ENCODE peak calls at places on chromosomes 12 and 14, in four cellular contexts. Q is HCT116, G is AG04450, Z is DND-41. F is an unnamed sample.

GRCh38 chr12:55717397-55718007 is 1.7 kb downstream of the BLOC1S1 start:
- DNase-seq in Q (no peak), G (no peak), Z (no peak), F (no peak)

GRCh38 chr12:62725781-62726180 is 209.2 kb downstream of the PPM1H start:
- DNase-seq in Q (no peak), G (no peak), Z (no peak), F (no peak)

GRCh38 chr14:105682956-105683570 is 156.7 kb downstream of the TMEM121 start:
- DNase-seq in Q (no peak), G (no peak), Z (no peak), F (no peak)

GRCh38 chr12:108232565-108232964 is 103.5 kb downstream of the WSCD2 start:
- DNase-seq in Q (peak), G (no peak), Z (no peak), F (no peak)

GRCh38 chr12:99736760-99737159 is 89.2 kb downstream of the GARIN6 start:
- DNase-seq in Q (no peak), G (no peak), Z (no peak), F (no peak)

GRCh38 chr12:15629108-15629507 is 160.1 kb downstream of the EPS8 start:
- DNase-seq in Q (peak), G (peak), Z (no peak), F (peak)

GRCh38 chr14:38425324-38425976 is 169.6 kb upstream of the CLEC14A start:
- DNase-seq in Q (no peak), G (no peak), Z (no peak), F (no peak)

GRCh38 chr12:22287056-22287455 is 47.5 kb downstream of the ST8SIA1 start:
- DNase-seq in Q (no peak), G (no peak), Z (no peak), F (no peak)

GRCh38 chr12:31572900-31573299 is 18.0 kb downstream of the DENND5B start:
- DNase-seq in Q (no peak), G (no peak), Z (no peak), F (no peak)

GRCh38 chr12:132686831-132687210 is 321 bp downstream of the POLE start:
- DNase-seq in Q (no peak), G (no peak), Z (peak), F (no peak)

GRCh38 chr14:89915114-89915878 is 39.2 kb downstream of the EFCAB11 start:
- DNase-seq in Q (peak), G (no peak), Z (peak), F (peak)

GRCh38 chr14:101196051-101196450 is 292.5 kb upstream of the RTL1 start:
- DNase-seq in Q (no peak), G (no peak), Z (no peak), F (no peak)

GRCh38 chr12:10241276-10241675 is 28.6 kb downstream of the GABARAPL1 start:
- DNase-seq in Q (no peak), G (no peak), Z (no peak), F (no peak)

GRCh38 chr12:57766464-57767311 is at the start of gene CYP27B1:
- DNase-seq in Q (no peak), G (no peak), Z (no peak), F (no peak)

GRCh38 chr12:13465641-13466040 is 269.1 kb downstream of the EMP1 start:
- DNase-seq in Q (no peak), G (no peak), Z (no peak), F (no peak)

GRCh38 chr12:104285740-104286537 is 17.6 kb upstream of the EID3 start:
- DNase-seq in Q (peak), G (no peak), Z (no peak), F (no peak)

GRCh38 chr12:85225501-85225900 is 54.5 kb upstream of the ALX1 start:
- DNase-seq in Q (no peak), G (no peak), Z (no peak), F (no peak)

GRCh38 chr12:124460771-124461170 is 106.6 kb downstream of the NCOR2 start:
- DNase-seq in Q (no peak), G (no peak), Z (no peak), F (no peak)

GRCh38 chr12:570237-570925 is 92.9 kb downstream of the NINJ2 start:
- DNase-seq in Q (peak), G (peak), Z (no peak), F (no peak)

GRCh38 chr14:77615231-77616132 is 955 bp downstream of the SPTLC2 start:
- DNase-seq in Q (no peak), G (no peak), Z (peak), F (no peak)

GRCh38 chr12:112380663-112381420 is 1.4 kb downstream of the HECTD4 start:
- DNase-seq in Q (no peak), G (no peak), Z (no peak), F (no peak)

GRCh38 chr12:78928200-78929074 is 63.9 kb downstream of the SYT1 start:
- DNase-seq in Q (peak), G (peak), Z (no peak), F (peak)

GRCh38 chr12:93954160-93955112 is 193.9 kb upstream of the PLXNC1 start:
- DNase-seq in Q (no peak), G (no peak), Z (no peak), F (no peak)

GRCh38 chr12:12776261-12776660 is 9.2 kb upstream of the APOLD1 start:
- DNase-seq in Q (no peak), G (no peak), Z (no peak), F (no peak)

GRCh38 chr14:87745507-87746118 is 247.4 kb downstream of the GALC start:
- DNase-seq in Q (peak), G (no peak), Z (peak), F (no peak)

DNA sequence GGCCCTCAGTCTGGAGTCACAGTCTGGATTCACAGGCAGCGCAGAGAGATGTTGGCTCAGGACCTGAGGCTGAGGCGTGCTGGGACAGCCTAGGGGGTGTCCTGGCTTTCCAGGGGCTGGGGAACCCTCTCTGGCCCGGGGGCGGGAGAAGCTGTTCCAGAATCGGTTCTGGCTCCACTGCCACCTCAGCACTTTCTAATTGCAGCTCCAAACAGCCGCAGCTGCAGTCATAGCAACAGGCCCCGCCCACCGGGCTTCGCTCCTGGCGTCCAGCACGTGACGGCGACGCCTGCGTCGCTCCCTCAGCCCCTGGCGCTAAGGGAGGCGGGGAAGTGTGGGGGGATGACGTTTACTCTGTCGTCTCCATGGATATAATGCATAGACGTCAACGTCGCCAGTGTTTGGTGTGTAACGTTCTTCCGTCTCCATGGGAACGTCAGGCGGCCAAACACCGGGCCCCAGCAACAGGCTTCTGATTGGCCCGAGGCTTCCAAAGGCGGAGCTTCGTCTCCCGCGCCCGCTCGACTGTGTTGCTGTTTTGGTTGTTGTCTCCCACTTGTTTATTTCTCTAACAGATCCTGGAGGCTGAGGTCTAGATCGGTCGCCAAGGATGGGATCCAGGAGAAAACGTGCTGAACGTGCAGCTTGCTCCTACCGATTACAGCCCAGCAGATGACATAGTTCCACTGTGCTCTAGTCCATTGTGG is 19.7 kb upstream of the FOS start:
- DNase-seq in Q (peak), G (peak), Z (peak), F (peak)
- TF ChIP-seq CTCF in Q (no peak), G (no peak), Z (no peak), F (no peak)

DNA sequence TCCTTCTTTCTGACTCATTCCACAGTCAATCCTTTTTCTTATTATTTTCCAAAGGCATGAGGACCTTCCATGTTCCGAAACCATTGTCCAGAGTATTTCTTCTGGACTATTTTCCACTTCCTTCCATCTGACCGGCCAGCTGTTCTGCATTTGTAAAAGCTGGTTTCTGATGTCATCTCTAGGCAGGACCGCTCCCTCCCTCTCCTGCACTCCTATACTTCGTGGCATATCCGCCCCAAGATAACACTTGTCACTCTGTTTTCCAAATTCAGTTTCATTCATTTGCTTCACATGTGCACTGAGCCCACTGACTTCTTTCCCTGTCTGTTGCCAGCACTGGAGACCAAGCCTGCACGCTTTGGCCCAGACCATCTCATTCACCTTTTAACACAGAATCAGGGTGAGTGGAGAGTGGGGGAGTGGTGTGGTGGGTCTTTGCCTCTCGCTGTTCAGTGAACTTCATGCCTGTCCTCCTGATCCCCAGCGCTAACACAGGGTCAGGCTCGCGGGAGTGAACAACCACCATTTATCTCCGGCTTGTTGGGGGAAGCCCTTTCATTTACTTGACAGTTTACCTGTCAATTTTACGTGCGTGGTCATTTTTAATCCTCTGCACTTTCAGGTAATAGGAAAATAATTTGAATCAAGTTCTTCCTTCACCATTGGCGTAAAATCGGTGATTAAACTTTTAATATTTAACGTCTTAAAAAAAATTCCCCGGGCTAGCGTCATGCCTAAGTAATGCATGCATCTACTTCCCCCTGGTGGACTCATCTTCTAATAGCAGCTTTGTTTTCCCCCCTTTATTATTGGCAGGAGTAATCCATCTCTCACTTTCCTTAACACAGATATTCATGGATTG is 52.5 kb downstream of the C12orf75 start:
- DNase-seq in Q (peak), G (peak), Z (peak), F (peak)
- TF ChIP-seq CTCF in Q (peak), G (peak), Z (peak), F (peak)

GRCh38 chr14:24351517-24351916 is 11.7 kb upstream of the RIPK3 start:
- DNase-seq in Q (no peak), G (no peak), Z (no peak), F (no peak)
- TF ChIP-seq CTCF in Q (peak), G (no peak), Z (no peak), F (peak)

GRCh38 chr12:25583545-25583944 is 30.5 kb upstream of the LMNTD1 start:
- DNase-seq in Q (peak), G (no peak), Z (no peak), F (no peak)
- TF ChIP-seq CTCF in Q (peak), G (no peak), Z (no peak), F (no peak)

GRCh38 chr12:8589679-8590078 is 23.0 kb downstream of the AICDA start:
- DNase-seq in Q (no peak), G (no peak), Z (no peak), F (no peak)

GRCh38 chr12:8594072-8594471 is 18.6 kb downstream of the AICDA start:
- DNase-seq in Q (no peak), G (no peak), Z (no peak), F (no peak)

GRCh38 chr12:8593246-8593645 is 19.4 kb downstream of the AICDA start:
- DNase-seq in Q (no peak), G (no peak), Z (no peak), F (no peak)

DNA sequence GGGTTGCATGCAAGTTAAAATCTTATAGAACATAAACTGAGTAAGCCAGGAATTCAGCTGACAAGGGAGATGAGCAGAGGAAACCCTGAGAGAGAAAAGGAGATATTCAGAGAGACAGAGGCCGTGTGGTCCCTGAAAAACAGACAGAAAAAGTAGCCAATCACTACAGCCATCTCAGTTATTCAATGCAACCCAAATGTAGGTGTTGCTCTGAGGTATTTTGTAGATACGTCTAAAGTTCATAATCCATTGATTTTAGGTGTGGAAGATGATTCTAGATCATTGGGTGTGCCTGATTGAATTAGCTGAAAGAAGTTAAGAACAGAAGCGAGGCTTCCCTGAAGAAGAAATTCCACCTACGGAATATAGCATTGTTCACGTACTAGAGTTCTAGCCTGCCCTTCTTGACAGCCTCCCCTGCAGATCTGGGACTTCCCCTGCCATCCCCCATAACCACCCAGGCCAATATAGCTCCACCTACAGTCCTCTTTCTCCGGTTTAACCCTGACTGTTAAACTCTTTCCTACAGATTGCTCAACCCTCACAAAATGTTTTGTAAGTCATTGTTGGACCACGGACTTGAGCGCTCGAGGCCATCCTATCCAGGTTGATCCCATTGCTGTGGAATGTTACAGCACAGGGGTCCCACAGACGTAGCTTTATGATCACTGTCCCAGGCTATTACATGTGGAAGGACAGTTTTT is 21.7 kb downstream of the AICDA start:
- DNase-seq in Q (no peak), G (no peak), Z (no peak), F (no peak)
- TF ChIP-seq CTCF in Q (no peak), G (no peak), Z (no peak), F (no peak)

DNA sequence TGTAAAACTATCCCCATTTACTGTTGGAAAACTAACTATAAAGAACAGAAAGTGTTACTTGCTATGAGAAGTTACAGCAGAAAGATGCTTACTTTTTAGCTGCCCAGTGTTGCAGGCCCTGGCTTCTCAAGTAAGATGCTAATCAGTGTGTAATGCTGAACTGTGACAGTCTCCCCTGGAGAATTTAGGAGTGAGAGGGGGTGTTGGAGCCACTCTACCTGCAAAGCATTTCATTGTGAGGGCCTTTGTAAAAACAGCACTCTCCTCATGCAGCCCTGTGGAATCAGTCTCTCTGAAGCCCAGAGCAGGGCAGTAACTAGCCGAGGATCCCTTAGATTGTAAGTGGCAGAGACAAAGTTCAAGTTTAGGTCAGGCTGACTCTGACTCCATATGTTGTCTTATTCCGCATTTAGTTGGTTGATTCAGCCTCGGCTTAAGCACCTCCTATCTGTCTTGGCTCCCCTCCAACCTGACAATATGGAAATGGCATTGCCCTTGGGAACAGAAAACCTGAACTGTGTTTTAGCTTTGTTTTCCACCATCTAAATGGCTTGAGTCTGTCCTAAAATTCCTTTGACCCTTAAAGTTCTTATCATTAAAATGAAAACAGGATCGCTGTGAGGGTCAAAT is 141.3 kb downstream of the PRKCH start:
- DNase-seq in Q (no peak), G (no peak), Z (no peak), F (no peak)
- TF ChIP-seq CTCF in Q (no peak), G (no peak), Z (no peak), F (no peak)

DNA sequence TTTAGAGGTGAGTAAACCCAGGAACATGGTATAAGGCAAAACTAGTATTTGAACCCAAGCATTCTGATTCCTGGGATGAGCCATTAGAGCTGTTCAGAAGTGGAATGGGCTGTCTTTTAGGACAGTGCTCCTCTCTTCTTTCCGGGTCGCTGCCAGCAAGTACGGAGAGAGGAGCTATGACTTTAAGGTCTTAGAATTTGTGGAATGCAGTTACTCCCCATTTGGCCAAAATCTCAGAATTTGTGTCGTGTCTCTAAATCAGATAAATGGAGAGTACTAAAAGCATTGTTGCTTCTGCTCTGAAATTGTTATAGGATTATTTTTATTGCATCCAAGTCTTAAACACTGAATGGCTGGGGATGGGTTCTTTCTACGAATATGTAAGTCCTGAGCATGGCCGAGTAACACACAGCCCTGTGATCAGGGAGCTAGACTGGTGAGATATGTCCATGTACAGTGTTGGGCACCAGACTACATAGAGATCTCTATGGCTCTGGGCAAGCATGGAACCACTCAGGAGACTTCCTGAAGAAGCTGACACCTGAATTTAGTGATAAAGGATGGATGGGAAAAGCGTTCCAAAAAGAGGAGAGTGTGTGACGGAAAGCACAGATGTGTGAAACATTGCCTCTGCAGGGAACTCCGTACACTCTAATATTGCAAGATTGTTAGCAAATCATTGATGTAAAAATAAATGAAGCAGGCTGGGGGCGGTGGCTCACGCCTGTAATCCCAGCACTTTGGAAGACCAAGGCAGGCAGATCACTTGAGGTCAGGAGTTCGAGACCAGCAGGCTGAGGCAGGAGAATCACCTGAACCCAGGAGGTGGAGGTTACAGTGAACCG is 184.7 kb downstream of the SRGAP1 start:
- DNase-seq in Q (no peak), G (peak), Z (no peak), F (no peak)
- TF ChIP-seq CTCF in Q (no peak), G (no peak), Z (no peak), F (no peak)

GRCh38 chr12:25728196-25728595 is 175.1 kb upstream of the LMNTD1 start:
- DNase-seq in Q (no peak), G (no peak), Z (no peak), F (no peak)
- TF ChIP-seq CTCF in Q (no peak), G (no peak), Z (no peak), F (no peak)

GRCh38 chr12:45273717-45274271 is 57.9 kb downstream of the ANO6 start:
- DNase-seq in Q (peak), G (peak), Z (no peak), F (peak)

GRCh38 chr12:45269407-45269741 is 53.5 kb downstream of the ANO6 start:
- DNase-seq in Q (no peak), G (no peak), Z (no peak), F (no peak)

GRCh38 chr12:45263587-45263986 is 47.7 kb downstream of the ANO6 start:
- DNase-seq in Q (no peak), G (no peak), Z (no peak), F (no peak)

DNA sequence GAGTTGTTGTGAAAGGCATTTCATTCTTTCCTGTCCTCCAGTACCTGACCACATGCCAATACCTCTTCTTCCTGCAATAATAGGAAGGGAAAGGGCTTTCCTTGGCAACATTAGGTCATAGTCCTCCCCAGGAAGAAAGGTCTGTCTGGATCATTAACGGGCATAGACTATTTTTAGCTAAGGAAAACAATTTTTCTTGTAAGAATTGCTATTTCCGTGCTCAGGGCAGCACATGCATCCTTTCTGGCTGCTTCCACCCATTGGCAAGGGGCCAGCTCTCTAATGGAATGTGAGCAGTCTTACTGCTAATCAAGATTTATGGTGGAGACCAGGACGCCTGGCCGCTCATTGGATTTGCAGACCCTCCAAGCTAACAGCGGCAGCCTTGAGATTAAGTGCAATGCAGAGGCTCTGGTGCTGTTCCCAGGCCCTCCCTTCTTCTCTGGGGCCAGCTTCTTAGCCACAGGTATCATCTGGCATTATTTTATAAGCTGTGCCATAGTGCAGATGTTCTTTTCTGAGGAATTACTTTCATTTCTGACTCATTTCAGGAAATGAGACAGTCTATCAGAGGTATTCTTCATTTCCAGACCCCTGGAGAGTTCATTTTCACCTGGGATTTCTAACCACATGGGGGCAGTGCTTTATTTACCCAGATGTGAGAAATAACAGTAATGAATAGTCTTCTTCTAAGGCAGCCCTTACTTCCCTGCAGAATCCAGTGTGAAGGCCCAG is 52.9 kb downstream of the ANO6 start:
- DNase-seq in Q (peak), G (peak), Z (no peak), F (peak)
- TF ChIP-seq CTCF in Q (peak), G (peak), Z (peak), F (peak)

GRCh38 chr12:106709068-106709511 is 65.4 kb upstream of the RIC8B start:
- DNase-seq in Q (no peak), G (no peak), Z (no peak), F (no peak)
- TF ChIP-seq CTCF in Q (peak), G (no peak), Z (no peak), F (no peak)

F was measured in AG09309.